ENCODE peak calls at places on chromosomes 3 and 15, in five cellular contexts. One of them, this sample, is unnamed.
A peak's percentile ranks its signal among the peaks of the same experiment; 100 is the strongest.

GRCh38 chr3:172315401-172316091 is 132.7 kb downstream of the GHSR start:
- DNase-seq in Caco-2: peak; percentile 63
- DNase-seq in neural progenitor cell: no peak
- DNase-seq in thyroid gland: no peak
- DNase-seq in adipocyte: peak; percentile 39
- DNase-seq in this sample: peak; percentile 59

GRCh38 chr15:70826634-70827033 is 27.3 kb downstream of the LARP6 start:
- DNase-seq in adipocyte: peak; percentile 97
- DNase-seq in thyroid gland: peak; percentile 39
- DNase-seq in Caco-2: no peak
- DNase-seq in neural progenitor cell: no peak
- DNase-seq in this sample: peak; percentile 40

GRCh38 chr15:75362642-75363249 is 5.7 kb downstream of the MAN2C1 start:
- DNase-seq in neural progenitor cell: no peak
- DNase-seq in thyroid gland: no peak
- DNase-seq in Caco-2: no peak
- DNase-seq in adipocyte: no peak
- DNase-seq in this sample: no peak

GRCh38 chr3:3600665-3601340 is 198.4 kb upstream of the LRRN1 start:
- DNase-seq in Caco-2: no peak
- DNase-seq in thyroid gland: no peak
- DNase-seq in adipocyte: no peak
- DNase-seq in neural progenitor cell: no peak
- DNase-seq in this sample: no peak

GRCh38 chr3:196288141-196288460 is 575 bp upstream of the PCYT1A start:
- DNase-seq in Caco-2: no peak
- DNase-seq in thyroid gland: no peak
- DNase-seq in adipocyte: no peak
- DNase-seq in neural progenitor cell: no peak
- DNase-seq in this sample: no peak

GRCh38 chr3:110178965-110179364 is 841.6 kb upstream of the DPPA4 start:
- DNase-seq in adipocyte: peak; percentile 61
- DNase-seq in Caco-2: no peak
- DNase-seq in thyroid gland: peak; percentile 14
- DNase-seq in neural progenitor cell: peak; percentile 17
- DNase-seq in this sample: no peak

GRCh38 chr3:123267821-123268220 is 66.1 kb downstream of the SEC22A start:
- DNase-seq in thyroid gland: no peak
- DNase-seq in neural progenitor cell: no peak
- DNase-seq in Caco-2: no peak
- DNase-seq in adipocyte: no peak
- DNase-seq in this sample: no peak

GRCh38 chr3:99548674-99549073 is 89.7 kb upstream of the COL8A1 start:
- DNase-seq in neural progenitor cell: no peak
- DNase-seq in thyroid gland: no peak
- DNase-seq in adipocyte: no peak
- DNase-seq in Caco-2: no peak
- DNase-seq in this sample: no peak

GRCh38 chr3:181699171-181699903 is 12.4 kb upstream of the SOX2 start:
- DNase-seq in adipocyte: no peak
- DNase-seq in neural progenitor cell: peak; percentile 78
- DNase-seq in thyroid gland: no peak
- DNase-seq in Caco-2: no peak
- DNase-seq in this sample: no peak

GRCh38 chr3:120469440-120470415 is 18.9 kb upstream of the FSTL1 start:
- DNase-seq in thyroid gland: peak; percentile 55
- DNase-seq in Caco-2: peak; percentile 88
- DNase-seq in neural progenitor cell: no peak
- DNase-seq in adipocyte: no peak
- DNase-seq in this sample: peak; percentile 80

GRCh38 chr15:60652245-60652644 is 173.3 kb upstream of the ICE2 start:
- DNase-seq in adipocyte: no peak
- DNase-seq in neural progenitor cell: no peak
- DNase-seq in thyroid gland: no peak
- DNase-seq in Caco-2: no peak
- DNase-seq in this sample: no peak

GRCh38 chr3:107315136-107315535 is 62.1 kb upstream of the CCDC54 start:
- DNase-seq in neural progenitor cell: no peak
- DNase-seq in Caco-2: no peak
- DNase-seq in thyroid gland: no peak
- DNase-seq in adipocyte: peak; percentile 42
- DNase-seq in this sample: no peak

GRCh38 chr3:190150681-190151080 is 30.0 kb upstream of the P3H2 start:
- DNase-seq in neural progenitor cell: no peak
- DNase-seq in adipocyte: no peak
- DNase-seq in thyroid gland: no peak
- DNase-seq in Caco-2: no peak
- DNase-seq in this sample: no peak

GRCh38 chr15:70093070-70093469 is 4.6 kb downstream of the TLE3 start:
- DNase-seq in neural progenitor cell: no peak
- DNase-seq in adipocyte: no peak
- DNase-seq in Caco-2: no peak
- DNase-seq in thyroid gland: no peak
- DNase-seq in this sample: no peak

GRCh38 chr3:38479431-38480092 is 16.6 kb upstream of the EXOG start:
- DNase-seq in adipocyte: peak; percentile 87
- DNase-seq in neural progenitor cell: peak; percentile 71
- DNase-seq in thyroid gland: peak; percentile 75
- DNase-seq in Caco-2: no peak
- DNase-seq in this sample: no peak

GRCh38 chr15:93035953-93036810 is 52.8 kb downstream of the RGMA start:
- DNase-seq in thyroid gland: peak; percentile 34
- DNase-seq in adipocyte: peak; percentile 54
- DNase-seq in neural progenitor cell: peak; percentile 50
- DNase-seq in Caco-2: peak; percentile 43
- DNase-seq in this sample: no peak

GRCh38 chr15:25436707-25437106 is 2.1 kb downstream of the UBE3A start:
- DNase-seq in neural progenitor cell: no peak
- DNase-seq in adipocyte: no peak
- DNase-seq in thyroid gland: no peak
- DNase-seq in Caco-2: no peak
- DNase-seq in this sample: no peak

GRCh38 chr15:25431821-25432561 is 6.8 kb downstream of the UBE3A start:
- DNase-seq in adipocyte: no peak
- DNase-seq in neural progenitor cell: no peak
- DNase-seq in Caco-2: no peak
- DNase-seq in thyroid gland: no peak
- DNase-seq in this sample: no peak

GRCh38 chr15:25437751-25438600 is 848 bp downstream of the UBE3A start:
- DNase-seq in adipocyte: peak; percentile 79
- DNase-seq in thyroid gland: peak; percentile 52
- DNase-seq in Caco-2: peak; percentile 76
- DNase-seq in neural progenitor cell: peak; percentile 90
- DNase-seq in this sample: peak; percentile 57

GRCh38 chr15:25438601-25439455 is at the start of gene UBE3A:
- DNase-seq in Caco-2: peak; percentile 91
- DNase-seq in thyroid gland: peak; percentile 92
- DNase-seq in adipocyte: peak; percentile 98
- DNase-seq in neural progenitor cell: peak; percentile 96
- DNase-seq in this sample: peak; percentile 58

DNA sequence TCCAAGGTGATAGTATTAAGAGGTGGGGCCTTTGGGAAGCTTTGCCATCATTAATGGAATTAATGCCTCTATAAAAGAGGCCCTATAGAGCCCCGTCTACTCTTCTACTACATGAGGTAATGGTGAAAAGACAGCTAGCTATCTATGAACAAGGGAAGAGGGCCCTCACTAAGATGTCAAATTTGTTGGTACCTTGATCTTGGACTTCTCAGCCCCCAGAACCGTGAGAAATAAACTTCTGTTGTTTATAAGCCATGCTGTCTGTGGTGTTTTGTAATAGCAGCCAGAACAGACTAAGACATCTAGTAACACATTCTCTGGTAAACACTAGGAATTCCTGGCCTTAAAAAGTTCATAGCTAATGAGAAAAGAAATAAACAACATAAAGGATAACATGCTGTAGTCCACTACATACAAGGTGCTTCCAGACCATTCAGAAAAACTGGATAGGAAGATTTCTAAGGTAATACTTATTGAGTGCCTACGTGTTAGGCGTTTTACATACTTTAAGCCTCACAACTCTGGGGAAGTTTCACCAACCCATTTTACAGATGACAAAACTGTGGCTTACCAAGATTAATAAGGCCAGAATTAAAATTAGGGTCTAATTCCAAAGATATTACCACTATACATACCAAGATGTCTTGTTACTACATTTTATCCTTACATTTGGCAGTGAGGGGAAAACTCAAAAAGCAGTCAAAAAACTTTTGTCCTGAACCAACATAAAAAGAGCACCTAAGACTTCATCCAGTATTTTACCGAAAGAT is 3.2 kb downstream of the UBE3A start:
- DNase-seq in Caco-2: no peak
- DNase-seq in adipocyte: no peak
- DNase-seq in neural progenitor cell: no peak
- DNase-seq in thyroid gland: no peak
- DNase-seq in this sample: no peak
- H3K4me1 ChIP-seq in Caco-2: peaks cover 14% of the 10 kb centered on the region
- H3K4me1 ChIP-seq in adipocyte: peaks cover 27% of the 10 kb centered on the region
- H3K4me1 ChIP-seq in neural progenitor cell: peaks cover 28% of the 10 kb centered on the region
- H3K4me1 ChIP-seq in thyroid gland: peaks cover 40% of the 10 kb centered on the region
- H3K4me1 ChIP-seq in this sample: peaks cover 18% of the 10 kb centered on the region

GRCh38 chr15:46682969-46683791 is 1034.1 kb upstream of the SEMA6D start:
- DNase-seq in adipocyte: no peak
- DNase-seq in neural progenitor cell: no peak
- DNase-seq in thyroid gland: no peak
- DNase-seq in Caco-2: no peak
- DNase-seq in this sample: no peak
- H3K9me3 ChIP-seq in adipocyte: peaks cover 1% of the 10 kb centered on the region
- H3K9me3 ChIP-seq in neural progenitor cell: no peaks in the 10 kb centered on the region
- H3K9me3 ChIP-seq in thyroid gland: no peaks in the 10 kb centered on the region
- H3K9me3 ChIP-seq in Caco-2: no peaks in the 10 kb centered on the region
- H3K9me3 ChIP-seq in this sample: no peaks in the 10 kb centered on the region

GRCh38 chr3:10474847-10475246 is 30.5 kb downstream of the ATP2B2 start:
- DNase-seq in thyroid gland: no peak
- DNase-seq in neural progenitor cell: no peak
- DNase-seq in adipocyte: no peak
- DNase-seq in Caco-2: no peak
- DNase-seq in this sample: no peak

GRCh38 chr3:10473581-10474438 is 31.6 kb downstream of the ATP2B2 start:
- DNase-seq in adipocyte: no peak
- DNase-seq in neural progenitor cell: no peak
- DNase-seq in Caco-2: no peak
- DNase-seq in thyroid gland: no peak
- DNase-seq in this sample: no peak

GRCh38 chr3:10474439-10474723 is 31.0 kb downstream of the ATP2B2 start:
- DNase-seq in Caco-2: no peak
- DNase-seq in adipocyte: no peak
- DNase-seq in neural progenitor cell: no peak
- DNase-seq in thyroid gland: no peak
- DNase-seq in this sample: no peak

GRCh38 chr3:10472877-10473440 is 32.4 kb downstream of the ATP2B2 start:
- DNase-seq in adipocyte: no peak
- DNase-seq in Caco-2: no peak
- DNase-seq in thyroid gland: no peak
- DNase-seq in neural progenitor cell: no peak
- DNase-seq in this sample: no peak

GRCh38 chr3:10475983-10476382 is 29.4 kb downstream of the ATP2B2 start:
- DNase-seq in Caco-2: no peak
- DNase-seq in thyroid gland: no peak
- DNase-seq in neural progenitor cell: no peak
- DNase-seq in adipocyte: no peak
- DNase-seq in this sample: no peak
- H3K4me1 ChIP-seq in Caco-2: no peaks in the 10 kb centered on the region
- H3K4me1 ChIP-seq in thyroid gland: no peaks in the 10 kb centered on the region
- H3K4me1 ChIP-seq in neural progenitor cell: peaks cover 3% of the 10 kb centered on the region
- H3K4me1 ChIP-seq in adipocyte: no peaks in the 10 kb centered on the region
- H3K4me1 ChIP-seq in this sample: no peaks in the 10 kb centered on the region

DNA sequence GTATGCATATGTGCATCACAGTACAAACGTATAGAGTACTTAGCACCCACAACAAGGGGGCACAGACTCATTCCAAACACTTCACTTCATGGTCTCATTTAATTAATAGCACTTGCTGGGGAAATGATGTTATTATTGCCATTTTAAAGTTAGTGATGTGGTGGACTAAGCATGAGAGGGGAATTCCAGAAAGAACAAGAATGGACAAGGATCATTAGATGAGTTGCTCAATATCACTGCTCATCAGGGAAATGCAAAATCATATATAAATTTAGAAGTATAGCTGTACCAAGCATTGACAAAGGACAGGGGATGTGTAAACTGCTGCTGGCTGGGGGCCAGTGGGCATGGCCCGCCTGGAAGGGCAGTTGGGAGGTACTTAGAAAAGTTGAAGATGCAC is 14.7 kb downstream of the PRR20G start:
- DNase-seq in thyroid gland: no peak
- DNase-seq in neural progenitor cell: no peak
- DNase-seq in Caco-2: no peak
- DNase-seq in adipocyte: no peak
- DNase-seq in this sample: no peak
- H3K9me3 ChIP-seq in thyroid gland: no peaks in the 10 kb centered on the region
- H3K9me3 ChIP-seq in neural progenitor cell: no peaks in the 10 kb centered on the region
- H3K9me3 ChIP-seq in Caco-2: peaks cover 7% of the 10 kb centered on the region
- H3K9me3 ChIP-seq in adipocyte: peaks cover 19% of the 10 kb centered on the region
- H3K9me3 ChIP-seq in this sample: no peaks in the 10 kb centered on the region

DNA sequence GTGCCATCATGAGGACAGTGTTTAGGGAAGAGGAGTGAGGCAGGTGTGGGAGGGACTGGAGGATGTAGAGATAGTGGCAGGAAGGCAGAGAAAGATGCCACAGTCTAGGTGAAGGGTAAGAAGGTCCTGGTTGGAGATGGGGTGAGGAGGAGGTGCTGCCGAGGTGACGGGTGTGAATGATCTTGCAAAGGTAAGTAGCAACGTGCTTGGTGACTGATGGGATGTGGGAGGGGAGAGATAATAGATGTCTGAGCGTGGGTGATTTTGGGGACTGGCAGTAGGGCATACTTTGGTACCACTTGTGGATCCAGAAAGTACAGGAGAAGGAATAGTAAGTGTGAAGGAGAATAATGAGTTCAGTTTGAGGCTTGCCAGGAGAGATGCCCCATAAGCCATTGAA is 27.2 kb downstream of the EPHB3 start:
- DNase-seq in thyroid gland: no peak
- DNase-seq in Caco-2: no peak
- DNase-seq in adipocyte: no peak
- DNase-seq in neural progenitor cell: no peak
- DNase-seq in this sample: no peak
- H3K4me1 ChIP-seq in thyroid gland: peaks cover 13% of the 10 kb centered on the region
- H3K4me1 ChIP-seq in Caco-2: no peaks in the 10 kb centered on the region
- H3K4me1 ChIP-seq in adipocyte: peaks cover 20% of the 10 kb centered on the region
- H3K4me1 ChIP-seq in neural progenitor cell: peaks cover 24% of the 10 kb centered on the region
- H3K4me1 ChIP-seq in this sample: no peaks in the 10 kb centered on the region

This sample was measured in PC-9.